ENCODE peak calls at places on chromosomes 3 and 15, in nine cellular contexts. Q is transverse colon, G is BE2C, K is OCI-LY7, D is uterus, X is IMR-90, F is brain microvascular endothelial cell, I is HepG2, L is left ventricle myocardium inferior. S is an unnamed sample.

GRCh38 chr15:87387681-87388240 is 868.8 kb downstream of the NTRK3 start:
- DNase-seq in G (no peak), I (no peak), K (no peak), L (no peak), F (no peak), Q (no peak), D (no peak), X (no peak), S (no peak)

GRCh38 chr3:98786364-98786930 is 23.3 kb downstream of the ST3GAL6 start:
- DNase-seq in I (peak; percentile 89), X (no peak), D (no peak), F (no peak), K (no peak), G (no peak), Q (no peak), L (no peak), S (no peak)

GRCh38 chr3:76134166-76134565 is 348.8 kb upstream of the ZNF717 start:
- DNase-seq in X (peak; percentile 46), F (peak; percentile 64), K (no peak), Q (no peak), D (no peak), G (no peak), L (no peak), I (no peak), S (no peak)

GRCh38 chr3:36911990-36912804 is 32.7 kb downstream of the TRANK1 start:
- DNase-seq in Q (no peak), D (no peak), F (peak; percentile 53), I (peak; percentile 10), L (no peak), G (no peak), X (peak; percentile 94), K (peak; percentile 98), S (no peak)

GRCh38 chr15:51681303-51681963 is at the start of gene SCG3:
- DNase-seq in F (peak; percentile 53), I (peak; percentile 47), D (peak; percentile 51), G (peak; percentile 92), K (no peak), Q (peak; percentile 76), X (peak; percentile 65), L (peak; percentile 75), S (peak; percentile 88)

GRCh38 chr3:96465521-96465920 is 348.9 kb upstream of the EPHA6 start:
- DNase-seq in K (no peak), X (no peak), L (no peak), G (no peak), F (no peak), D (no peak), Q (no peak), I (no peak), S (no peak)

GRCh38 chr3:183381179-183381578 is 47.2 kb downstream of the MCF2L2 start:
- DNase-seq in L (no peak), K (no peak), G (no peak), X (peak; percentile 66), I (no peak), Q (no peak), F (peak; percentile 70), D (no peak), S (no peak)

GRCh38 chr3:194091141-194091540 is 44.8 kb upstream of the HES1 start:
- DNase-seq in X (peak; percentile 72), F (peak; percentile 70), K (no peak), L (no peak), G (no peak), D (no peak), I (no peak), Q (no peak), S (no peak)

GRCh38 chr15:80695099-80695910 is at the start of gene ABHD17C:
- DNase-seq in I (peak; percentile 9), Q (peak; percentile 74), X (peak; percentile 53), F (peak; percentile 37), K (peak; percentile 48), L (peak; percentile 67), G (peak; percentile 72), D (peak; percentile 26), S (peak; percentile 76)

GRCh38 chr3:9480265-9480664 is 73.4 kb downstream of the LHFPL4 start:
- DNase-seq in L (no peak), K (no peak), Q (no peak), X (no peak), G (no peak), F (no peak), D (no peak), I (no peak), S (no peak)

GRCh38 chr3:65732060-65732933 is 306.4 kb downstream of the MAGI1 start:
- DNase-seq in D (peak; percentile 15), Q (no peak), G (peak; percentile 20), K (peak; percentile 49), L (no peak), X (peak; percentile 80), F (peak; percentile 54), I (peak; percentile 54), S (no peak)

GRCh38 chr15:26889298-26889898 is 22.5 kb downstream of the GABRA5 start:
- DNase-seq in F (peak; percentile 54), K (peak; percentile 67), G (peak; percentile 67), L (no peak), Q (peak; percentile 52), I (peak; percentile 53), X (peak; percentile 64), D (peak; percentile 21), S (no peak)

GRCh38 chr3:105157016-105157765 is 209.5 kb upstream of the ALCAM start:
- DNase-seq in K (no peak), Q (no peak), X (no peak), L (no peak), I (no peak), F (no peak), D (no peak), G (no peak), S (no peak)

DNA sequence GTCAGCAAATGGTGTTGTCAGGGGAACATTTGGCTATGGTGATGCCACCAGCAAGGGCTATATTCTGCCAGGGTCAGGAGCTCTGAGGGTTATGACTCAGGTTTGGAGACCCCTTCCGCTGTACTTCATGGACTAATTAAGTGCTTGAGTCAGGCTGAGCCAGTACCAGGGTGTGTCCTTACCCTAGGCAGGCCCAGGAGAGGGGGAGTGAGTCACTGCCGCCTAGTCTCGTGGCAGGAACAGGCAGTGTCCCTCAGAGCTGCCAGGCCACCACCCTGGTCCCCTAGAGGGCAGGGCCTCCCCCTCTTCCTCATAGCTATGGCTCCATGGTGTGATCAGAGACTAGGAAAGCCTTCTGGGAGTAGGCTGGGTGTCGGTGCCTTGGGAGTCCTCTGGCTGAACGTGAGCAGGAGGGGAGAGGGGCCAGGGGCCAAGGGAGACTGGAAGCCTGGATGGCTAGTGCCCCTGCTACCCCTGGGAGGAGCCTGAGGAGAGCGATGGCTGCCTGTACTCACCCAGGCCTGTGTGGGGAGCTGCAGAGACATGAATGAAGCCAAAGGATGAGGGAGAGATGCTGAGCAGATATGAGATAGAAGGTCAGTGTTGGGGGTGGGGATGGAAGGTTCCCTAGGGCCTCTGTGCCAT is 10.6 kb downstream of the MAPKAPK3 start:
- DNase-seq in G (peak; percentile 61), K (no peak), F (peak; percentile 45), Q (no peak), D (no peak), X (peak; percentile 69), I (no peak), L (peak; percentile 63), S (peak; percentile 81)
- TF ChIP-seq CTCF in G (peak; percentile 61), K (peak; percentile 38), F (peak; percentile 73), Q (no peak), D (no peak), X (peak; percentile 45), I (peak; percentile 49), L (peak; percentile 39), S (no peak)

GRCh38 chr3:24367681-24368264 is 126.9 kb downstream of the THRB start:
- DNase-seq in K (no peak), Q (no peak), F (no peak), L (no peak), X (no peak), D (no peak), G (no peak), I (no peak), S (no peak)

GRCh38 chr3:24367216-24367615 is 127.4 kb downstream of the THRB start:
- DNase-seq in X (no peak), D (no peak), K (no peak), L (no peak), Q (no peak), G (no peak), I (no peak), F (no peak), S (no peak)

GRCh38 chr3:24365168-24365567 is 129.5 kb downstream of the THRB start:
- DNase-seq in X (peak; percentile 68), Q (peak; percentile 63), L (no peak), D (peak; percentile 79), K (no peak), I (peak; percentile 90), F (peak; percentile 83), G (no peak), S (no peak)

GRCh38 chr3:24370352-24370751 is 124.3 kb downstream of the THRB start:
- DNase-seq in K (no peak), I (no peak), X (no peak), G (no peak), F (no peak), L (no peak), D (no peak), Q (no peak), S (no peak)

DNA sequence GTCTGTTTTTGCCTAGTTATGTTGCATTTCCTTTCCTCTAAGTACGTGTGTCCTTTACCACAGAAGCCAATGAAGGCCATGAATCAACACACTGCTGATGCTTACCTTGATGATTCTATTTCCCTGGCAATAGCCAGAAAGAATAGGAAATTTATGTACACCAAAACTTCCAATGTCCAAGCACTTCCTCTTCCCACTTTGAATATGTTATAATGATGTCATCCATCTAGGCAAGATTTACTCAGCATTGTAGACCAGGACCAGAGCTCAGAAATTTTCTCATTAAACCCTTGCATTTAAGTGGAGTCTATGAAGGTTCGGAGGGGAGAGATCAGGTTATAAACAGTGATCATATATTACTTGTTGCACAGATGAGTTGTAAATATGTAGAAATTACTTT is 126.0 kb downstream of the THRB start:
- DNase-seq in Q (no peak), D (no peak), G (no peak), X (no peak), I (no peak), F (no peak), L (no peak), K (no peak), S (no peak)
- TF ChIP-seq CTCF in Q (no peak), D (no peak), G (no peak), X (no peak), I (no peak), F (no peak), L (no peak), K (no peak), S (no peak)

DNA sequence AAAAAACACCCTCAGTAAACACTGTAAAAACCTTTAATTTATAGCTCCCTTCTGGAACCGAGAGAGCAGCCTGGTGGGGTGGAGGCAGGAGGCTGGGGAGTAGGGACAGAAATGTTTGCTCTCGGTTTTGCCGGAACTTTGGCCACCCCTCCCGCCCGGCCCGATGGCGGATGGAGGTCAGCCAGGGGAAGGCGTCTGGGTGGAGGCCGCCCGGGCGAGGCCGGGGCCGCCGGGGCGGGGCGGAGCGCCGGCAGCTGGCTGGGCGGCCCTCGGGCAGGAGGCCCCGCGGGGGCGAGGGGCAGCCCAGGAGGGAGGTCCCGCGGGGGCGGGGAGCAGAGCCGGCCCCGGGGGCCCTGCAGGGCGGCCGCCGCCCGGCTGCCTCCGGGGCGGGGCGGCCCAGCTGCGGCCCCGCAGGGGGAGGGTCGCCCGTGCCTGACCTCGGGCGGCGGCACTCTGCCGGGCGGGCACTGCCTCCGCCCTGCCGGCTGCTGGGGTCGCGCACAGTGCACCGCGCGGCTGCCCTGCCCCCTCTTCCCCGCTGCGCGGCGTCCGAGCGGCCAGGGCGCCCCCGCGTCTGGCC is 829 bp upstream of the SKIL start:
- DNase-seq in K (peak; percentile 85), X (peak; percentile 74), L (peak; percentile 90), D (peak; percentile 87), I (peak; percentile 83), G (peak; percentile 93), Q (peak; percentile 89), F (peak; percentile 72), S (peak; percentile 89)
- TF ChIP-seq CTCF in K (no peak), X (no peak), L (no peak), D (no peak), I (peak; percentile 41), G (no peak), Q (no peak), F (no peak), S (no peak)

GRCh38 chr15:23857028-23857641 is 170.0 kb upstream of the NDN start:
- DNase-seq in F (peak; percentile 1), X (peak; percentile 22), D (peak; percentile 28), Q (peak; percentile 50), I (peak; percentile 53), L (no peak), G (peak; percentile 53), K (no peak), S (peak; percentile 48)
- TF ChIP-seq CTCF in F (peak; percentile 23), X (peak; percentile 53), D (peak; percentile 7), Q (peak; percentile 47), I (peak; percentile 76), L (peak; percentile 52), G (peak; percentile 58), K (peak; percentile 67), S (peak; percentile 48)